ENCODE peak calls at places on chromosomes 6 and 20, in four cellular contexts. X is K562, K is HepG2, N is H1. H is an unnamed sample.

GRCh38 chr6:113178349-113178748 is 678.8 kb upstream of the MARCKS start:
- DNase-seq in N (no peak), K (no peak), X (no peak), H (no peak)

GRCh38 chr6:134175532-134176282 is 123.3 kb upstream of the SLC2A12 start:
- DNase-seq in N (peak; percentile 85), K (peak; percentile 43), X (peak; percentile 70), H (no peak)

GRCh38 chr6:37515712-37516075 is 16.0 kb upstream of the CCDC167 start:
- DNase-seq in N (no peak), K (no peak), X (no peak), H (no peak)

GRCh38 chr6:44538131-44538835 is 150.8 kb downstream of the CDC5L start:
- DNase-seq in K (no peak), X (no peak), N (peak; percentile 28), H (no peak)

GRCh38 chr6:71254323-71254722 is 34.3 kb upstream of the OGFRL1 start:
- DNase-seq in X (no peak), K (no peak), N (no peak), H (no peak)

GRCh38 chr6:22929228-22929627 is 359.9 kb downstream of the HDGFL1 start:
- DNase-seq in N (no peak), X (no peak), K (no peak), H (no peak)

GRCh38 chr20:58500256-58500655 is 14.9 kb downstream of the APCDD1L start:
- DNase-seq in K (no peak), N (no peak), X (no peak), H (no peak)

GRCh38 chr6:24968711-24969110 is 33.0 kb upstream of the RIPOR2 start:
- DNase-seq in N (no peak), X (no peak), K (no peak), H (no peak)

GRCh38 chr20:23125625-23126191 is 39.6 kb upstream of the CD93 start:
- DNase-seq in N (no peak), K (no peak), X (peak; percentile 35), H (no peak)

GRCh38 chr6:166351715-166352285 is 9.5 kb upstream of the SFT2D1 start:
- DNase-seq in N (no peak), X (peak; percentile 50), K (peak; percentile 21), H (peak; percentile 75)

GRCh38 chr6:163522033-163522432 is 107.5 kb downstream of the QKI start:
- DNase-seq in N (no peak), X (no peak), K (no peak), H (no peak)

GRCh38 chr20:23683281-23683680 is 5.6 kb downstream of the CST4 start:
- DNase-seq in K (no peak), X (no peak), N (no peak), H (no peak)

GRCh38 chr20:6040958-6041807 is 12.7 kb downstream of the LRRN4 start:
- DNase-seq in N (no peak), X (no peak), K (no peak), H (no peak)

GRCh38 chr6:160092602-160093001 is 29.0 kb upstream of the SLC22A1 start:
- DNase-seq in N (no peak), X (no peak), K (no peak), H (no peak)

GRCh38 chr6:20953019-20953418 is 418.8 kb downstream of the CDKAL1 start:
- DNase-seq in X (no peak), K (no peak), N (no peak), H (no peak)

GRCh38 chr6:158205220-158205944 is 37.2 kb downstream of the GTF2H5 start:
- DNase-seq in N (peak; percentile 62), K (peak; percentile 65), X (peak; percentile 51), H (no peak)

GRCh38 chr20:48457261-48458002 is 370.4 kb downstream of the PREX1 start:
- DNase-seq in X (no peak), N (no peak), K (no peak), H (no peak)

GRCh38 chr20:46316984-46317684 is 8.8 kb upstream of the CDH22 start:
- DNase-seq in K (no peak), N (no peak), X (no peak), H (no peak)

GRCh38 chr6:17928514-17929430 is 58.7 kb downstream of the KIF13A start:
- DNase-seq in K (peak; percentile 41), X (no peak), N (no peak), H (no peak)

GRCh38 chr20:16491277-16491912 is 81.9 kb downstream of the KIF16B start:
- DNase-seq in N (no peak), X (no peak), K (no peak), H (peak; percentile 1)

GRCh38 chr6:35725721-35726438 is 11.0 kb upstream of the ARMC12 start:
- DNase-seq in K (peak; percentile 65), X (no peak), N (no peak), H (no peak)

GRCh38 chr6:137084865-137085617 is 40.3 kb upstream of the IL20RA start:
- DNase-seq in N (no peak), X (no peak), K (no peak), H (no peak)

GRCh38 chr6:31498748-31499147 is 803 bp downstream of the MICB start:
- DNase-seq in K (no peak), X (peak; percentile 59), N (peak; percentile 72), H (no peak)

GRCh38 chr6:24927234-24927955 is 8.4 kb downstream of the RIPOR2 start:
- DNase-seq in X (no peak), K (no peak), N (no peak), H (no peak)

GRCh38 chr20:46920114-46920513 is 25.5 kb downstream of the EYA2 start:
- DNase-seq in X (no peak), K (no peak), N (no peak), H (no peak)

GRCh38 chr6:84227044-84227433 is 404 bp downstream of the CEP162 start:
- DNase-seq in X (no peak), K (no peak), N (no peak), H (no peak)

GRCh38 chr6:48061630-48062029 is 49.4 kb downstream of the PTCHD4 start:
- DNase-seq in K (no peak), N (no peak), X (no peak), H (no peak)

GRCh38 chr6:24996145-24996836 is 60.5 kb upstream of the RIPOR2 start:
- DNase-seq in X (no peak), K (no peak), N (no peak), H (no peak)

GRCh38 chr20:43750774-43751166 is 24.0 kb upstream of the GTSF1L start:
- DNase-seq in K (no peak), X (no peak), N (no peak), H (no peak)

GRCh38 chr6:169861431-169862045 is 110.1 kb downstream of the ERMARD start:
- DNase-seq in X (no peak), K (no peak), N (peak; percentile 31), H (no peak)

GRCh38 chr6:147000545-147001488 is 203.4 kb upstream of the STXBP5 start:
- DNase-seq in K (no peak), X (peak; percentile 74), N (no peak), H (no peak)

GRCh38 chr20:32468860-32469259 is 110.7 kb downstream of the ASXL1 start:
- DNase-seq in K (no peak), X (no peak), N (no peak), H (no peak)

GRCh38 chr6:13916230-13916944 is 8.4 kb upstream of the RNF182 start:
- DNase-seq in K (no peak), X (peak; percentile 55), N (no peak), H (no peak)

DNA sequence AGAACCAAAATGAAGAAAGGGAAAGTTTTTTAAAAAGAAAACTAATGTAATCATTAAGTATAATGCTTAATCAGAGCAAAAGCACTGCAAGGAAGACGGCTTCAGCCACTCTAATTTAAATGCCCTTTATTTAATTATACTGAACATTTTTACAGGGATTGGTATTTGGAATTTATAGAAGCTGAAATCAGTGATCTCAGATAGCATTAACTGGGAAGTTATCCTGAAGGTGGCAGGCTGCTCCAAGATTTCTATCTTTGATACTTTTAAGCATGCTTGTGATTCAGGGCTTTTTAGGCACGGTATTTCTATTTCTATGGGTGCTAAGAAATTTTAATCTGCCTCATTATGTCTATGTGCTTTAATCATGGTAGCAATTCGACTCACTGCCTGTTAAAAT is 1.3 kb upstream of the NDUFAF4 start:
- DNase-seq in K (peak; percentile 19), N (no peak), X (no peak), H (no peak)
- H3K4me3 ChIP-seq in K (peak overlapping the region; percentile 74), N (no peak overlapping the region), X (no peak overlapping the region), H (no peak overlapping the region)

GRCh38 chr6:77361018-77361417 is 102.3 kb downstream of the HTR1B start:
- DNase-seq in N (no peak), X (no peak), K (no peak), H (no peak)
- TF ChIP-seq ATF2 in N (no peak), X (no peak), K (no peak), H (peak; percentile 38)

DNA sequence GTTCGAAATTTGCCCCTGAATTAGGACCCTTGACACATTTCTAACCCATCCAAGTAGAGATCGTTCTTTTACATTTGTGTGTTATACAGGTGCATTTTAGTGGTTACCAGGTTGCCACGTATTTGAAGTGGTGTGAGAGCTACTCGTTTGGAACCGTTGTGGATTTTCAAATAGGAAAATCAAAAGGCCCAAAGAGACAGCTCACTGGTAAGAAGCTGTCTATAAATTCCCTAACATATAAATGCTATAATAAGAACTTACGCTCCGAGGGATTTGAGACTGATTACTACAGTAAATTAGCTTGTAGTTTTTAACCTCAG is 1.6 kb upstream of the REV3L start:
- DNase-seq in K (peak; percentile 29), N (no peak), X (peak; percentile 31), H (no peak)
- H3K4me3 ChIP-seq in K (peak overlapping the region; percentile 95), N (peak overlapping the region; percentile 72), X (peak overlapping the region; percentile 87), H (peak overlapping the region; percentile 88)

DNA sequence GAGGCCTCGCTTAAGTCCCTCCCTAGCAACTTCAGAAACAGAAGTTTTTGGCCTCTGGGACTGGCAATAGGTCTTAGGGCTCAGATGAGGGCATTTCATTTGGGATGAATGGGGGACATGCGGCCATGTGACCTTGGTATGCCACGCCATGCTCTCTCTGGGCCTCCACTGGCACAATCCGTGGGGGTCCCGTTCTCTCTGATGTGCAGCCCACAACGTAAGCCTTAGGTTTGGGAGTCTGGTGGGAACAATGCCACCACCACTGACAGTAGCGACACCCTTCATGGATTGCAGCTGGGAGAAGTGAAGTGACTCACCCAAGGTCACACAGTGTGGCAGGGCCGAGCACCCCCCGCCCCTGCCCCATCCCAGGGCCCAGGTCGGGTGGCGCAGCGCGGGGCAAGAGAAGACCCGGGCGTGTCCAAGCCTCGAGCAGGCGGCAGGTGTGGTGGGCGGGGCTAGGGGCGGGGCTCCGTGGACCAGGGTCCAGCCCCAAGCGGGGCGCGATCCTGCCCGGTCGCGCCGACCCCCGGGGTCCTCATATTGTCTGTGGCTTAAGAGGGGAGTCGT is 864 bp upstream of the CEBPB start:
- DNase-seq in K (peak; percentile 79), X (peak; percentile 41), N (no peak), H (no peak)
- TF ChIP-seq ATF2 in K (no peak), X (no peak), N (no peak), H (no peak)

GRCh38 chr6:82889117-82889516 is 176.5 kb downstream of the UBE3D start:
- DNase-seq in K (no peak), X (no peak), N (no peak), H (no peak)
- H3K4me3 ChIP-seq in K (no peak overlapping the region), X (no peak overlapping the region), N (no peak overlapping the region), H (no peak overlapping the region)

DNA sequence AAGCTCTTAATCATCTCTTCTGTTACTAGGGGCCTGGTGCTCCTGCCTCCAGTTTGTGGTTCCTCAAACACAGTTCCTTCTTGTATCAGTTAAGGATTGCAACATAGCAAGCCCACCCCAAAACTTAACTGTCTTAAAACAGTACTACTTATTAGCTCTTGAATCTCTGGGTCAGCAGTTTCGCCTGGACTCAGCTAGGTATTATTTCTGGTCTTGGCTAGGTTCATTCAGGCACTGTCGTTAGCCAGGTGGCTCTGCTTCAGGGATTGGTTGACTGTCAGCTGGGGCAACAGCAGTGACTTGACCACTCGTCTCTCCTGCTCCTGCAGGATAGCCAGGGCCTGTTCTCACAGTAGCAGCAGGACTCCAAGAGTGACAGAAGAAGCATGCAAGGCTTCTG is 30.0 kb upstream of the RALY start:
- DNase-seq in N (no peak), X (no peak), K (no peak), H (no peak)
- TF ChIP-seq ATF2 in N (no peak), X (no peak), K (no peak), H (no peak)

H was measured in GM12878.